ENCODE peak calls at places on chromosomes 4 and X, in seven cellular contexts. One of them, this sample, is unnamed.

GRCh38 chrX:70480660-70481018 is 36.0 kb downstream of the DLG3 start:
- DNase-seq in ovary: peak
- DNase-seq in GM12892: no peak
- DNase-seq in IMR-90: no peak
- DNase-seq in HCT116: no peak
- DNase-seq in transverse colon: no peak
- DNase-seq in GM12891: no peak
- DNase-seq in this sample: no peak

GRCh38 chr4:139085141-139085540 is 69.6 kb downstream of the NOCT start:
- DNase-seq in GM12892: no peak
- DNase-seq in transverse colon: no peak
- DNase-seq in ovary: no peak
- DNase-seq in GM12891: no peak
- DNase-seq in IMR-90: peak
- DNase-seq in HCT116: no peak
- DNase-seq in this sample: no peak

GRCh38 chrX:48493890-48494364 is 14.9 kb upstream of the PORCN start:
- DNase-seq in GM12892: no peak
- DNase-seq in GM12891: no peak
- DNase-seq in IMR-90: peak
- DNase-seq in HCT116: peak
- DNase-seq in ovary: peak
- DNase-seq in transverse colon: no peak
- DNase-seq in this sample: no peak

GRCh38 chr4:4890574-4891260 is 31.3 kb downstream of the MSX1 start:
- DNase-seq in transverse colon: no peak
- DNase-seq in IMR-90: no peak
- DNase-seq in ovary: no peak
- DNase-seq in GM12891: no peak
- DNase-seq in GM12892: no peak
- DNase-seq in HCT116: no peak
- DNase-seq in this sample: no peak

GRCh38 chr4:169619518-169619957 is 840 bp upstream of the CLCN3 start:
- DNase-seq in GM12891: no peak
- DNase-seq in transverse colon: peak
- DNase-seq in HCT116: peak
- DNase-seq in ovary: no peak
- DNase-seq in IMR-90: peak
- DNase-seq in GM12892: no peak
- DNase-seq in this sample: no peak

GRCh38 chr4:152771736-152772533 is 7.6 kb downstream of the TIGD4 start:
- DNase-seq in GM12892: no peak
- DNase-seq in ovary: no peak
- DNase-seq in IMR-90: no peak
- DNase-seq in transverse colon: no peak
- DNase-seq in GM12891: no peak
- DNase-seq in HCT116: no peak
- DNase-seq in this sample: no peak

GRCh38 chr4:7642764-7643495 is 208.2 kb upstream of the PSAPL1 start:
- DNase-seq in GM12892: no peak
- DNase-seq in HCT116: no peak
- DNase-seq in transverse colon: no peak
- DNase-seq in IMR-90: no peak
- DNase-seq in GM12891: no peak
- DNase-seq in ovary: no peak
- DNase-seq in this sample: no peak

GRCh38 chrX:27966492-27966891 is 14.8 kb downstream of the DCAF8L1 start:
- DNase-seq in HCT116: no peak
- DNase-seq in transverse colon: no peak
- DNase-seq in GM12892: no peak
- DNase-seq in ovary: no peak
- DNase-seq in GM12891: no peak
- DNase-seq in IMR-90: no peak
- DNase-seq in this sample: no peak

GRCh38 chr4:148072789-148073188 is 340.9 kb downstream of the ARHGAP10 start:
- DNase-seq in ovary: no peak
- DNase-seq in GM12892: no peak
- DNase-seq in HCT116: no peak
- DNase-seq in transverse colon: no peak
- DNase-seq in GM12891: no peak
- DNase-seq in IMR-90: no peak
- DNase-seq in this sample: no peak

DNA sequence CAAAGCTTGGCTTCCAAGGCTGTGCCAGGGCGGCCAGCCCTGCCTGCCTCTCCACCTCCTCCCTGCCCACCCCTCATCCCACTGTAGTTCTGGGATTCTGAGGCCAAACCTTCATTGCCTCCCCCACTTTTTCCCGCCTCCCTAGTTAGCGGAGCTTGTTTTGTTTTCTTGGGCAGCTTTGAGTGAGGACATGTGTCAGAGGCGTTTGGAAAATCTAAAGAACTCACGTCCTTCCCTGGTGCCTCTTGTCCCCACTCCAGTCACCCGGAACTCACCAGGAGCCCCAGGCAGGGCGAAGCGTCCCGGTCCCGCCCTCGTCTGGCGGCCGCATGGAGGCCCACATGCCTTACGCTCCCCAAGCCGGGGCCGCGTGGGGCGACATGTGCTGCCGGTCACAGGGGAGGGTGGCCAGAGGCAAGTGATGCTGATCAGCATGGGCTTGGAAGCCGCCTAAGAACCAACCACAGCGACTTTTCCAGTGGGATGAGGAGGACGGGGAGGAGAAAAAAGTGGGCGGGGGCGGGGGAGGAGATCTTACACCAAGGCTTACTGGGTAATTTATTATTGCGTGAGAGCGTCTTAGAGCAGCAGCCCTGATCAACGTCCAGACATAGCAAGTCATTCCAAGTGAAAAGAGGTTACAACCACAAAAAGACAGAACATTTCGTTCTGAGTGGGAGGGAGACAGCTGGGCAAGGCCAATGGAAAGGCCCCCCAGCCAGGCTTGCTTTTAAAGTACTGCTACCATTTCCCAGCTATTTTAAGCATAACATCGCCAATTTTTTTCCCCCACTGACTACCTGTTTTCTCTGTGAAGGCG is 48.5 kb downstream of the PRPS1 start:
- DNase-seq in GM12891: no peak
- DNase-seq in ovary: peak
- DNase-seq in GM12892: no peak
- DNase-seq in transverse colon: peak
- DNase-seq in HCT116: peak
- DNase-seq in IMR-90: peak
- DNase-seq in this sample: peak
- TF ChIP-seq POLR2A in GM12891: no peak
- TF ChIP-seq POLR2A in ovary: peak
- TF ChIP-seq POLR2A in GM12892: no peak
- TF ChIP-seq POLR2A in transverse colon: peak
- TF ChIP-seq POLR2A in HCT116: peak
- TF ChIP-seq POLR2A in IMR-90: peak
- TF ChIP-seq POLR2A in this sample: no peak

DNA sequence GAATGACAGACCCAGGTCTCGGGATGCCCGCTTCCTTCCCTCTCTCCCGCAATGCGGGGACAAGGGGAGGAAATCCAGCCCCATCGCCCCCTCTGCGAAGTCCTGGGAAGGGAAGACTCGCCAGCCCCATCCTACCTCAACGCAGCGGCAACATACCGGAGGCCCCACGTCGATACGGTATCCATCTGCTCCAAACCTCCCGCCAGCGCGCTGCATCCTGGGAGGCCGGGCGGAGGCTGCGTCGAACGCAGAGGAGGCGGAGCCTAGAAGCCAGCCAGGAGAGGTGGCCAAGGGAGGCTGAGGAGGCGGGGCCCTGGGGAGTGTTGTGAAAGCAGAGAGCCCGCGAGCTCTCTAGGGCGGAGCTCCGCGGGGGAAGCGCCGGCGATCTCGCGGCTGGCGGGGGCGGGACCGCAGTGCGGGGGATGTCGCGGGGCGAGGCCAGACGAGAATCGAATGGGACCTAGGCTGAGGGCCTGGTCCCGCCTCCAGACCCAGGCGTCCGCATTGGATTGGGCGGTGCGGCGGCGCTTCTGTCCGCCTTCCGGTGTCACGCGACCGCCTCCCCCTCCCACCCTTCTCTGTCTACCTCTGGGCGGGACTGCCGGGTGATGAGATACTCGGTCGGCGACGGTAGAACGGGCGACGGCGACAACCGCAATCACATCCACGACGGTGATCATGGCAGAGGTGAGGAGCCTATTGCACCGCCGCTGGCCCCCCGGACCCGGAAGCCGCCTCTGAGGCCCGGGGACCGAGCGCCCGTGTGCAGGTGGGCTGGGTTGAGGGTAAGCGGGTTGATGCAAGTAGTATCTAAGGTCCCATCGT is at the start of the genes FANCB and MOSPD2:
- DNase-seq in transverse colon: peak
- DNase-seq in ovary: peak
- DNase-seq in HCT116: peak
- DNase-seq in GM12892: peak
- DNase-seq in GM12891: peak
- DNase-seq in IMR-90: peak
- DNase-seq in this sample: peak
- TF ChIP-seq POLR2A in transverse colon: peak
- TF ChIP-seq POLR2A in ovary: no peak
- TF ChIP-seq POLR2A in HCT116: no peak
- TF ChIP-seq POLR2A in GM12892: peak
- TF ChIP-seq POLR2A in GM12891: no peak
- TF ChIP-seq POLR2A in IMR-90: no peak
- TF ChIP-seq POLR2A in this sample: peak

GRCh38 chrX:154369453-154370299 is 4.8 kb downstream of the FLNA start:
- DNase-seq in transverse colon: peak
- DNase-seq in GM12891: no peak
- DNase-seq in ovary: peak
- DNase-seq in GM12892: no peak
- DNase-seq in HCT116: peak
- DNase-seq in IMR-90: peak
- DNase-seq in this sample: peak
- TF ChIP-seq POLR2A in transverse colon: no peak
- TF ChIP-seq POLR2A in GM12891: no peak
- TF ChIP-seq POLR2A in ovary: peak
- TF ChIP-seq POLR2A in GM12892: no peak
- TF ChIP-seq POLR2A in HCT116: no peak
- TF ChIP-seq POLR2A in IMR-90: peak
- TF ChIP-seq POLR2A in this sample: peak

GRCh38 chrX:21839334-21840198 is at the start of gene MBTPS2:
- DNase-seq in IMR-90: peak
- DNase-seq in transverse colon: peak
- DNase-seq in HCT116: peak
- DNase-seq in ovary: peak
- DNase-seq in GM12891: peak
- DNase-seq in GM12892: peak
- DNase-seq in this sample: peak
- TF ChIP-seq POLR2A in IMR-90: peak
- TF ChIP-seq POLR2A in transverse colon: peak
- TF ChIP-seq POLR2A in HCT116: no peak
- TF ChIP-seq POLR2A in ovary: peak
- TF ChIP-seq POLR2A in GM12891: peak
- TF ChIP-seq POLR2A in GM12892: peak
- TF ChIP-seq POLR2A in this sample: peak

DNA sequence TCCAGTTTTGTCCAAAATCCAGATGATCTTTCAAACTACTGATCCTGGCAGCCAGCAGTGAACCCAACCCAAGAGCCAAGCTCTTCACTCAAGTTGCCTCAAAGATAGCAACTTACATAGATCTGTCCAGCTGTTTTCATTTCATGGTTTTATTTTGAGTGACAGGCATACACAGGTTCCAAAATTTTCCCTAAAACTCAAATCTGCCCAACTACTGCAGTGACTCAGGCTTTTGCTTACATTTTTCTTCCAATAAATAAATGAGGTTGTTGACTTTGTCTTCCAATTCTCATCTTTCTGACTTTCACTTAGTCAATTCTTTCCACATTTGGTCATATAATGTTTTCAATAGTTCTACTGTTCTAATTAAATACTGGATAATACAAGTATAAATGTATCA is 158.8 kb downstream of the TECRL start:
- DNase-seq in IMR-90: no peak
- DNase-seq in GM12891: no peak
- DNase-seq in transverse colon: no peak
- DNase-seq in ovary: no peak
- DNase-seq in GM12892: no peak
- DNase-seq in HCT116: no peak
- DNase-seq in this sample: no peak
- TF ChIP-seq POLR2A in IMR-90: no peak
- TF ChIP-seq POLR2A in GM12891: no peak
- TF ChIP-seq POLR2A in transverse colon: no peak
- TF ChIP-seq POLR2A in ovary: no peak
- TF ChIP-seq POLR2A in GM12892: no peak
- TF ChIP-seq POLR2A in HCT116: no peak
- TF ChIP-seq POLR2A in this sample: no peak

GRCh38 chr4:87422104-87423052 is at the start of gene NUDT9:
- DNase-seq in ovary: peak
- DNase-seq in GM12892: peak
- DNase-seq in IMR-90: peak
- DNase-seq in HCT116: peak
- DNase-seq in GM12891: peak
- DNase-seq in transverse colon: peak
- DNase-seq in this sample: peak
- TF ChIP-seq POLR2A in ovary: peak
- TF ChIP-seq POLR2A in GM12892: peak
- TF ChIP-seq POLR2A in IMR-90: peak
- TF ChIP-seq POLR2A in HCT116: peak
- TF ChIP-seq POLR2A in GM12891: peak
- TF ChIP-seq POLR2A in transverse colon: peak
- TF ChIP-seq POLR2A in this sample: peak

GRCh38 chr4:76342803-76343202 is 36.3 kb downstream of the STBD1 start:
- DNase-seq in GM12891: no peak
- DNase-seq in HCT116: no peak
- DNase-seq in ovary: no peak
- DNase-seq in GM12892: no peak
- DNase-seq in transverse colon: no peak
- DNase-seq in IMR-90: no peak
- DNase-seq in this sample: no peak
- TF ChIP-seq POLR2A in GM12891: no peak
- TF ChIP-seq POLR2A in HCT116: no peak
- TF ChIP-seq POLR2A in ovary: no peak
- TF ChIP-seq POLR2A in GM12892: no peak
- TF ChIP-seq POLR2A in transverse colon: no peak
- TF ChIP-seq POLR2A in IMR-90: no peak
- TF ChIP-seq POLR2A in this sample: no peak

GRCh38 chr4:15936495-15936894 is 2.0 kb downstream of the FGFBP1 start:
- DNase-seq in HCT116: no peak
- DNase-seq in ovary: no peak
- DNase-seq in transverse colon: peak
- DNase-seq in GM12892: no peak
- DNase-seq in GM12891: no peak
- DNase-seq in IMR-90: no peak
- DNase-seq in this sample: no peak

GRCh38 chr4:15938640-15939039 is at the start of gene FGFBP1:
- DNase-seq in GM12892: no peak
- DNase-seq in ovary: no peak
- DNase-seq in transverse colon: no peak
- DNase-seq in HCT116: no peak
- DNase-seq in IMR-90: no peak
- DNase-seq in GM12891: no peak
- DNase-seq in this sample: no peak

GRCh38 chr4:15934259-15934658 is 4.3 kb downstream of the FGFBP1 start:
- DNase-seq in HCT116: no peak
- DNase-seq in ovary: no peak
- DNase-seq in GM12892: no peak
- DNase-seq in IMR-90: no peak
- DNase-seq in transverse colon: no peak
- DNase-seq in GM12891: no peak
- DNase-seq in this sample: no peak

GRCh38 chr4:15935504-15936392 is 2.8 kb downstream of the FGFBP1 start:
- DNase-seq in GM12892: no peak
- DNase-seq in GM12891: no peak
- DNase-seq in transverse colon: no peak
- DNase-seq in IMR-90: peak
- DNase-seq in HCT116: no peak
- DNase-seq in ovary: no peak
- DNase-seq in this sample: no peak

GRCh38 chr4:15938182-15938581 is 358 bp downstream of the FGFBP1 start:
- DNase-seq in GM12892: no peak
- DNase-seq in GM12891: no peak
- DNase-seq in HCT116: peak
- DNase-seq in ovary: no peak
- DNase-seq in IMR-90: no peak
- DNase-seq in transverse colon: peak
- DNase-seq in this sample: no peak
- TF ChIP-seq POLR2A in GM12892: no peak
- TF ChIP-seq POLR2A in GM12891: no peak
- TF ChIP-seq POLR2A in HCT116: no peak
- TF ChIP-seq POLR2A in ovary: no peak
- TF ChIP-seq POLR2A in IMR-90: no peak
- TF ChIP-seq POLR2A in transverse colon: peak
- TF ChIP-seq POLR2A in this sample: no peak

This sample was measured in H54.